ENCODE peak calls at places on chromosome 6, in six cellular contexts. S, Z, C, J, D and R are unnamed samples.

GRCh38 chr6:28277746-28278145 is 3.6 kb upstream of the PGBD1 start:
- DNase-seq in S (no peak), Z (no peak), C (no peak), J (no peak), D (no peak), R (no peak)

GRCh38 chr6:100228437-100229424 is 234.7 kb upstream of the MCHR2 start:
- DNase-seq in S (peak; percentile 63), Z (peak; percentile 75), C (peak; percentile 77), J (peak; percentile 77), D (peak; percentile 77), R (peak; percentile 80)

GRCh38 chr6:18990313-18990978 is 603.3 kb downstream of the RNF144B start:
- DNase-seq in S (peak; percentile 77), Z (no peak), C (peak; percentile 39), J (peak; percentile 49), D (peak; percentile 93), R (peak; percentile 41)

GRCh38 chr6:37696841-37697735 is 595 bp downstream of the MDGA1 start:
- DNase-seq in S (no peak), Z (no peak), C (peak; percentile 56), J (no peak), D (no peak), R (no peak)

GRCh38 chr6:71028236-71028876 is 71.5 kb upstream of the B3GAT2 start:
- DNase-seq in S (no peak), Z (no peak), C (no peak), J (no peak), D (peak; percentile 36), R (no peak)

GRCh38 chr6:120711255-120711654 is 623.0 kb downstream of the TBC1D32 start:
- DNase-seq in S (no peak), Z (no peak), C (no peak), J (no peak), D (no peak), R (no peak)

GRCh38 chr6:12339808-12340487 is 49.8 kb downstream of the EDN1 start:
- DNase-seq in S (no peak), Z (no peak), C (no peak), J (no peak), D (peak; percentile 92), R (no peak)

GRCh38 chr6:20237677-20238460 is 25.6 kb upstream of the MBOAT1 start:
- DNase-seq in S (no peak), Z (no peak), C (no peak), J (no peak), D (no peak), R (no peak)

GRCh38 chr6:129701721-129702455 is 8.1 kb downstream of the ARHGAP18 start:
- DNase-seq in S (no peak), Z (no peak), C (no peak), J (peak; percentile 57), D (no peak), R (no peak)

GRCh38 chr6:95087394-95088097 is 489.8 kb upstream of the MANEA start:
- DNase-seq in S (no peak), Z (no peak), C (no peak), J (peak; percentile 78), D (peak; percentile 20), R (peak; percentile 65)

GRCh38 chr6:40917603-40918002 is 121.4 kb downstream of the UNC5CL start:
- DNase-seq in S (no peak), Z (no peak), C (no peak), J (no peak), D (no peak), R (no peak)

GRCh38 chr6:40915165-40915564 is 123.9 kb downstream of the UNC5CL start:
- DNase-seq in S (no peak), Z (no peak), C (no peak), J (no peak), D (no peak), R (no peak)

GRCh38 chr6:40914005-40914404 is 125.0 kb downstream of the UNC5CL start:
- DNase-seq in S (no peak), Z (no peak), C (no peak), J (no peak), D (no peak), R (no peak)

GRCh38 chr6:40916816-40917215 is 122.2 kb downstream of the UNC5CL start:
- DNase-seq in S (no peak), Z (no peak), C (no peak), J (no peak), D (no peak), R (no peak)

GRCh38 chr6:40918035-40918651 is 120.9 kb downstream of the UNC5CL start:
- DNase-seq in S (no peak), Z (no peak), C (no peak), J (no peak), D (no peak), R (no peak)
- H3K27ac ChIP-seq in S (no peak overlapping the region), Z (no peak overlapping the region), C (no peak overlapping the region), J (no peak overlapping the region), D (no peak overlapping the region), R (no peak overlapping the region)

DNA sequence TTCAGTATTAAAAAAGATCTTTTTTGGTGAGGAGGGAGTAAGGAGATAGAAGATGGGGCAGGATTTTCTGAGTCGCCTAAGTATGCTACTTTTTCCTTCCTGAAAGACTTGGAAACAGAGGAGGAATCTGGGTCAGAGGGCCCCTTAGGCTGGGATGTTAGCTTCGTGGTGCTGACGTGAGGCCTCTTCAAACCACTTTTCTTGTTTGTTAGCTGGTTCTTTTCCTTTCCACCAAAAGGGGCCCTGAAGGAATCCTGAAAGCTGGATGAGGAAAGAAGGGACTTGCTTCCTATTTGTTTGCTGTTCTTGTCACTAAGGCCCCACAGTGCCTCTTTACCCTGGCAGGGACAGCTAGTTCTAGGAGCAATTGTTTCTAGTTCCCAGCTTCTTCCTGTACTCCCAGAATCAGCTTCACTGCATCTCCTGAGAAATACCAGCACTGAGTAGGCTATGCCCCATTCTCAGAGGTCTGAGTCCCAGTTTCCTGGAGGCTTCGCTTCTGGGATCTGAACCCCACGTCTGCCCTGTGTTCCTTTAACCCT is 2.2 kb upstream of the IL20RA start:
- DNase-seq in S (no peak), Z (no peak), C (no peak), J (no peak), D (no peak), R (no peak)
- H3K4me3 ChIP-seq in S (no peak overlapping the region), Z (no peak overlapping the region), C (no peak overlapping the region), J (no peak overlapping the region), D (no peak overlapping the region), R (no peak overlapping the region)

GRCh38 chr6:14986370-14986769 is 259.5 kb upstream of the JARID2 start:
- DNase-seq in S (no peak), Z (no peak), C (no peak), J (no peak), D (no peak), R (no peak)
- H3K27ac ChIP-seq in S (no peak overlapping the region), Z (no peak overlapping the region), C (no peak overlapping the region), J (no peak overlapping the region), D (peak overlapping the region; percentile 86), R (no peak overlapping the region)

GRCh38 chr6:92504509-92504908 is 914.9 kb downstream of the EPHA7 start:
- DNase-seq in S (no peak), Z (no peak), C (no peak), J (no peak), D (no peak), R (no peak)
- H3K4me3 ChIP-seq in S (no peak overlapping the region), Z (no peak overlapping the region), C (no peak overlapping the region), J (no peak overlapping the region), D (no peak overlapping the region), R (no peak overlapping the region)

DNA sequence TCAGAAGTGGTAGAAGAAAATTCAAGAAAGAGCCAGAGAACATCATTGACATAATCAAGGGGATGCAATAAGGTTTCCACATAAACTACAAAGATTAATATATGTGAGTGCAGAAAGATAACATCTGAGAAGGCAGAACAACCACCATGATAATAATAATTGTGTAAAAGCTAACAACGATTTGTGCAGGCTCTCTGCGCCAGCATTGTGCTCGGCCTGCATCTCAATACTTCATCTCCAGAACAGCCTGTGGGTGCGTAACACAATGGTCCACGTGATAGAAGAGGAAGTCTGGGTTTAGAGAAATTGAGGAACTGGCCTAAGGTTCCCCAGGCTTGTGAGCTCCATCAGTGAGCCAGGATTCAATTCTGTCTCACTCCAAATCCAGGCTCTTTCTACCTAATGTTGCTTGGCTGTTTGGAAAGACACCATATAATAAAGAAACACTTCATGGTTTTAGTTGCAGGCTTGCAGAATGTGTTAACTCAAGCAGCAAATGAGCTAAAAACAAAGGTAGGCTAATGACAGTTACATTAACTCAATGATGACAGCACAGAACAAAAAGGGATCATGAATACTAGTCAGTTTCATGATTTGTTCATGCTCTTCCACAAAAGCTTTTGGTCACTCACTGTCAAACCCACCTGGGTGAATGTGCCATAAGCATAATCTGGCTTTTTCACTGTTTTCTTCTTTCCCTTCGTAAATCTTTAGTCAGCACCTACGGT is 71.2 kb downstream of the LY86 start:
- DNase-seq in S (no peak), Z (no peak), C (no peak), J (no peak), D (no peak), R (no peak)
- H3K27ac ChIP-seq in S (no peak overlapping the region), Z (no peak overlapping the region), C (no peak overlapping the region), J (no peak overlapping the region), D (no peak overlapping the region), R (no peak overlapping the region)

DNA sequence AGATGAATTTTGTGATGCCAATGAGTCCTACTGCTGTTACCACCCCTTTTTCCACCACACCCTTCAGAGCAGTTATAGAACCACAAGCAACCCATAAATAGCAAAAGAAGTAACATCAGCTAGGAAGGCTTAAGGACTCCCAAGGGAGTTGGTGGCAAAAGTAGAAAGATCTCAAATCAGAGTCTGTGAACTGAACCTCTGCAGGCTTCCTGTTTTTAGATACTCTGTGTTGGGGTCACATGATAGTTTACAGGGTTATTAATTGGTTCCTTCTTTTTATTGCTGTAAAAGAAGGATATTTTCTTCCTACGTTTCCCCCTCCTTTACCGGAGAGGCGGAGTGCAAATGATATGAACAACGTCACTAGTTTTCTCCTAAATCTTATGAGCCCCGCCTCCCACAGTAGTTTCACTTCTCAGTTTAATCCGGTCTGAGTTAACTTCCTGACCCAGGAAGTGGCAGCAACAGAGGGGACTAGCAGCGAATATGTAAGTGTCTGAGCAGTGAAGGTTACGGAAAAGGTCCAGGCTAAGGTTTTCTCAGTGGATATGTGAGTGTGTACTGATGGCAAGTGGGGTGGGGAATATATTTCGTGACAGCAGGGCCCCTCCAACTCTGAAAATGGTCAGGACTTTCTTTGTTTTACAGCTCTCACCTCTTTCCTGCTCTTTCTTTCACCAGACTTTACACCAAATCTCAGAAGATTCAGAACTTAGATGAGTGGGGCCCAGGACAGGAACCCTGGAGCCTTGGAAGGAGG is at the start of gene TRIM38:
- DNase-seq in S (peak; percentile 91), Z (peak; percentile 85), C (peak; percentile 84), J (peak; percentile 93), D (no peak), R (peak; percentile 57)
- H3K4me3 ChIP-seq in S (peak within 1 kb of the TSS; percentile 60), Z (peak within 1 kb of the TSS; percentile 78), C (peak within 1 kb of the TSS; percentile 47), J (peak within 1 kb of the TSS; percentile 72), D (no peak within 1 kb of the TSS), R (peak within 1 kb of the TSS; percentile 36)

GRCh38 chr6:124002377-124003081 is 198.9 kb downstream of the NKAIN2 start:
- DNase-seq in S (no peak), Z (no peak), C (no peak), J (no peak), D (no peak), R (no peak)
- H3K27ac ChIP-seq in S (no peak overlapping the region), Z (no peak overlapping the region), C (no peak overlapping the region), J (no peak overlapping the region), D (no peak overlapping the region), R (no peak overlapping the region)

GRCh38 chr6:16762547-16763477 is 1.6 kb upstream of the ATXN1 start:
- DNase-seq in S (peak; percentile 75), Z (no peak), C (peak; percentile 92), J (peak; percentile 83), D (no peak), R (peak; percentile 85)
- H3K4me3 ChIP-seq in S (peak overlapping the region; percentile 80), Z (peak overlapping the region; percentile 100), C (peak overlapping the region; percentile 86), J (peak overlapping the region; percentile 72), D (peak overlapping the region; percentile 61), R (peak overlapping the region; percentile 69)